ENCODE peak calls at places on chromosome 3, in nine cellular contexts. B, R, I, L, T, W, A, F and Z are unnamed samples.

GRCh38 chr3:156291269-156292123 is 171.1 kb downstream of the KCNAB1 start:
- DNase-seq in T (no peak), F (no peak), R (peak; percentile 6), B (peak; percentile 28), A (no peak), W (peak; percentile 51), L (no peak), I (no peak), Z (peak; percentile 25)

GRCh38 chr3:13008114-13008995 is 64.9 kb downstream of the IQSEC1 start:
- DNase-seq in A (no peak), T (no peak), L (no peak), F (no peak), R (no peak), W (no peak), B (no peak), I (no peak), Z (no peak)

GRCh38 chr3:74329087-74329486 is 285.4 kb downstream of the CNTN3 start:
- DNase-seq in L (no peak), W (no peak), I (no peak), R (no peak), B (no peak), A (no peak), F (no peak), T (no peak), Z (no peak)

GRCh38 chr3:15645740-15646490 is 44.4 kb downstream of the BTD start:
- DNase-seq in L (peak; percentile 98), T (peak; percentile 84), R (peak; percentile 94), A (no peak), F (no peak), W (no peak), B (peak; percentile 68), I (peak; percentile 81), Z (peak; percentile 81)

GRCh38 chr3:111715911-111716523 is 120.9 kb upstream of the ZBED2 start:
- DNase-seq in I (peak; percentile 51), F (peak; percentile 30), L (peak; percentile 87), W (no peak), A (peak; percentile 47), B (peak; percentile 67), T (peak; percentile 62), R (peak; percentile 45), Z (no peak)

GRCh38 chr3:54859204-54859603 is 68.7 kb downstream of the LRTM1 start:
- DNase-seq in T (no peak), A (no peak), I (no peak), W (no peak), B (no peak), F (no peak), R (peak; percentile 68), L (peak; percentile 42), Z (peak; percentile 81)

GRCh38 chr3:14289590-14290453 is 111.2 kb downstream of the LSM3 start:
- DNase-seq in L (peak; percentile 62), A (peak; percentile 59), T (no peak), F (no peak), R (peak; percentile 96), B (peak; percentile 82), W (no peak), I (peak; percentile 88), Z (peak; percentile 38)

GRCh38 chr3:32816439-32817194 is 1.2 kb upstream of the TRIM71 start:
- DNase-seq in T (no peak), I (peak; percentile 18), W (peak; percentile 95), R (no peak), F (no peak), L (no peak), B (peak; percentile 79), A (peak; percentile 95), Z (peak; percentile 21)

GRCh38 chr3:169931747-169932520 is 20.6 kb downstream of the SAMD7 start:
- DNase-seq in R (no peak), I (no peak), W (no peak), T (no peak), F (no peak), B (no peak), A (no peak), L (peak; percentile 21), Z (no peak)

GRCh38 chr3:18412684-18413083 is 12.5 kb downstream of the SATB1 start:
- DNase-seq in T (no peak), W (no peak), F (no peak), L (no peak), I (no peak), A (no peak), B (no peak), R (no peak), Z (no peak)

GRCh38 chr3:123861081-123861836 is 22.9 kb downstream of the MYLK start:
- DNase-seq in T (no peak), B (no peak), L (no peak), W (no peak), R (no peak), A (no peak), F (no peak), I (no peak), Z (no peak)

GRCh38 chr3:120177907-120178306 is 83.7 kb upstream of the GSK3B start:
- DNase-seq in B (no peak), I (peak; percentile 19), L (peak; percentile 21), R (no peak), T (no peak), A (peak; percentile 23), W (peak; percentile 58), F (no peak), Z (no peak)

GRCh38 chr3:99544819-99545281 is 93.5 kb upstream of the COL8A1 start:
- DNase-seq in A (no peak), F (no peak), W (no peak), I (peak; percentile 32), T (peak; percentile 19), L (no peak), B (no peak), R (peak; percentile 34), Z (peak; percentile 39)

GRCh38 chr3:172357850-172358754 is 90.2 kb downstream of the GHSR start:
- DNase-seq in W (no peak), F (no peak), I (peak; percentile 60), L (no peak), B (no peak), R (peak; percentile 24), A (no peak), T (no peak), Z (no peak)

DNA sequence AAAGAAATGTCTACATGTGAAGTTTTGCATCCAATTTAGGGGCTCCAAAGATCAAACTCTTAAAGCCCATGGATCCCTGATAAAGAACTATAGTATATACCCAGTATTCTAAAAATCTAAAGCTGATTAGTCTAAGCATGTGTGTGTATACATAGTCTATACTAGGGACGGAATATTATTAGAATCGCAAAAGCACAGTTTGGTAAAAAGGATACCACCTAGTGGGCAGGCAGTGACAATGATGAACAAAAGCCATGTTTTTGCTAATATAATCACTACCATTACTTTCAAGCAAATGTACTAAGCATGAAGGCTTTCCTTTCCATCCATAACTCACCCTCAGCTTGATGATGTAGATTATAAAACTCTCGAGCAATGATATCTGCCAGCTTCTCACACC is 16.5 kb downstream of the POLQ start:
- DNase-seq in I (peak; percentile 51), F (no peak), R (peak; percentile 35), W (no peak), A (peak; percentile 3), T (no peak), L (peak; percentile 23), B (peak; percentile 30), Z (no peak)
- TF ChIP-seq CTCF in I (peak; percentile 52), F (peak; percentile 21), R (peak; percentile 60), W (peak; percentile 50), A (peak; percentile 34), T (peak; percentile 51), L (peak; percentile 66), B (peak; percentile 59), Z (peak; percentile 27)

GRCh38 chr3:38652934-38653333 is 3.4 kb upstream of the SCN5A start:
- DNase-seq in B (no peak), F (no peak), W (no peak), I (no peak), T (no peak), L (no peak), R (no peak), A (no peak), Z (no peak)

GRCh38 chr3:38650248-38650940 is 907 bp upstream of the SCN5A start:
- DNase-seq in I (no peak), W (peak; percentile 29), B (no peak), A (no peak), F (no peak), L (no peak), R (no peak), T (no peak), Z (no peak)

GRCh38 chr3:38648659-38649499 is 608 bp downstream of the SCN5A start:
- DNase-seq in L (no peak), B (no peak), I (no peak), A (no peak), F (no peak), R (no peak), T (no peak), W (peak; percentile 36), Z (no peak)

GRCh38 chr3:38649500-38650247 is at the start of gene SCN5A:
- DNase-seq in T (no peak), L (peak; percentile 30), A (no peak), I (peak; percentile 16), R (no peak), F (peak; percentile 65), W (peak; percentile 73), B (peak; percentile 78), Z (no peak)

DNA sequence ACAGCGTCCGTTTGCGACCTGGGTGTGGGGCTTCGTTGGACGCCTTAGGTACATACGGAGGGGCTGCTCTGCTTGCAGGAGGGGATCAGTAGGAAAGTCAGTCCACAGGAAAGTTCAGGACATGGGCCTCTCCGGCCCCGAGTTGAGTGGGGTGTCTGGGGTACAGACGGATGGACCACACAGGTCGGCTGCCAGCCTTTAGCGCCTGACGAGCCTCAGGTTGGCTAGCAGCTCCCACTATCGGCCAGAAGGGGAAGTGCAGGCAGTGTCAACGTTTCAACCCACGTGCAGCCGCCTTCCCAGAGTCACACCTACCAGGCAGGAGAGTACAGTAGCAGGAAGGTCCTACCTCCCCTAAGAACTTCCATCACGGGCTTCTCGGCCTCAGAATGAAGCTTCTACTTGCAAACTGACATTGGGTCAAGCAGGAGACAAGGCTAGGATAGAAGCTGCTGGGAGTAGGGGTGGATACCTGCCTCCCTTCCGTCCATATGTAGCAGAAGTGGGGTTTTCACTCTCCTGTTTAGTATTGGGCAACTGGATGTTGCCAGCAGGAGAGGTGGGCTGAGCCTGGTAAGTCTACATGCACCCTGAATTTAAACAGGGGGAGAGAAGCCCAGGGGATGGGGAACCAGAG is 1.8 kb upstream of the SCN5A start:
- DNase-seq in F (peak; percentile 77), W (peak; percentile 88), A (peak; percentile 45), B (peak; percentile 85), L (peak; percentile 70), T (peak; percentile 50), R (peak; percentile 52), I (peak; percentile 55), Z (peak; percentile 45)
- H3K27me3 ChIP-seq in F (peaks cover 19% of the 10 kb centered on the region), W (peaks cover 21% of the 10 kb centered on the region), A (peaks cover 39% of the 10 kb centered on the region), B (peaks cover 45% of the 10 kb centered on the region), L (peaks cover 42% of the 10 kb centered on the region), T (no peaks in the 10 kb centered on the region), R (peaks cover 11% of the 10 kb centered on the region), I (peaks cover 12% of the 10 kb centered on the region), Z (peaks cover 9% of the 10 kb centered on the region)

DNA sequence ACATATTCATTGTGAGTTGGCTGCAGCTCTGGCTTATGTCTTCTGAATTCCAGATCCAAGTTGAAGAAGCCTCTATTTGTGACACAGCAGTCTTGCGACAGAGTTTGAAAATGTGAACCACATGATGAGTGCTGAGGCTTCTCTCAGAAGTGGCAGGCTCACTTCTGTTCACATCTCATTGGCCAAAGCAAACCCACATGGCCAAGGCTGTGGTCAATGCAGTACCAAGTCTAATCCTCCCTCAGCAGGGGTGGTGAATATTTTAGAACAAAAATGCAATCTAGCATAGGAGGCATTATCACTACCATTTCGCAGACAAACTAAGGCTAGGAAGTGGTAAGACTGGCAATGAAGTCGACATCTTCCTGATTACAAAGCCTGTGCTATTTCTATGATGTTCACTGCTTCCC is 45.2 kb downstream of the CDCP1 start:
- DNase-seq in T (no peak), A (no peak), B (peak; percentile 45), F (peak; percentile 37), W (no peak), R (peak; percentile 74), I (peak; percentile 57), L (no peak), Z (no peak)
- H2AFZ ChIP-seq in T (no peak overlapping the region), A (no peak overlapping the region), B (no peak overlapping the region), F (no peak overlapping the region), W (no peak overlapping the region), R (no peak overlapping the region), I (no peak overlapping the region), L (no peak overlapping the region), Z (no peak overlapping the region)

GRCh38 chr3:150410311-150411105 is 2.4 kb downstream of the TSC22D2 start:
- DNase-seq in R (peak; percentile 32), L (peak; percentile 41), T (peak; percentile 24), W (peak; percentile 34), B (peak; percentile 23), A (no peak), I (no peak), F (peak; percentile 60), Z (peak; percentile 47)
- TF ChIP-seq CTCF in R (no peak), L (no peak), T (peak; percentile 20), W (peak; percentile 5), B (no peak), A (no peak), I (no peak), F (no peak), Z (no peak)